ENCODE peak calls at places on chromosomes 6 and 20, in four cellular contexts. One of them, this sample, is unnamed.

GRCh38 chr6:27251672-27252251 is 4.3 kb downstream of the PRSS16 start:
- DNase-seq in IMR-90: peak; percentile 38
- DNase-seq in A673: peak; percentile 88
- DNase-seq in astrocyte of the spinal cord: peak; percentile 37
- DNase-seq in this sample: peak; percentile 79

GRCh38 chr6:106568518-106568917 is 60.8 kb downstream of the RTN4IP1 start:
- DNase-seq in IMR-90: peak; percentile 55
- DNase-seq in A673: no peak
- DNase-seq in astrocyte of the spinal cord: no peak
- DNase-seq in this sample: no peak

GRCh38 chr20:10357061-10357708 is 76.8 kb downstream of the MKKS start:
- DNase-seq in IMR-90: no peak
- DNase-seq in A673: no peak
- DNase-seq in astrocyte of the spinal cord: no peak
- DNase-seq in this sample: no peak

GRCh38 chr6:36625161-36625919 is 31.2 kb downstream of the SRSF3 start:
- DNase-seq in IMR-90: peak; percentile 79
- DNase-seq in A673: no peak
- DNase-seq in astrocyte of the spinal cord: peak; percentile 86
- DNase-seq in this sample: peak; percentile 74

GRCh38 chr20:34541264-34541901 is 17.1 kb upstream of the MAP1LC3A start:
- DNase-seq in IMR-90: no peak
- DNase-seq in A673: no peak
- DNase-seq in astrocyte of the spinal cord: no peak
- DNase-seq in this sample: no peak

GRCh38 chr20:39810269-39810668 is 848.1 kb downstream of the DHX35 start:
- DNase-seq in IMR-90: no peak
- DNase-seq in A673: no peak
- DNase-seq in astrocyte of the spinal cord: no peak
- DNase-seq in this sample: no peak

GRCh38 chr6:143843689-143844405 is 709 bp downstream of the LTV1 start:
- DNase-seq in IMR-90: peak; percentile 11
- DNase-seq in A673: peak; percentile 1
- DNase-seq in astrocyte of the spinal cord: peak; percentile 15
- DNase-seq in this sample: peak; percentile 26

GRCh38 chr6:79713701-79714322 is 82.7 kb downstream of the SH3BGRL2 start:
- DNase-seq in IMR-90: peak; percentile 50
- DNase-seq in A673: peak; percentile 69
- DNase-seq in astrocyte of the spinal cord: peak; percentile 50
- DNase-seq in this sample: peak; percentile 72

GRCh38 chr6:113120214-113120576 is 737.0 kb upstream of the MARCKS start:
- DNase-seq in IMR-90: peak; percentile 96
- DNase-seq in A673: peak; percentile 61
- DNase-seq in astrocyte of the spinal cord: peak; percentile 97
- DNase-seq in this sample: peak; percentile 98

GRCh38 chr6:34457747-34458462 is 8.0 kb upstream of the PACSIN1 start:
- DNase-seq in IMR-90: no peak
- DNase-seq in A673: peak; percentile 41
- DNase-seq in astrocyte of the spinal cord: no peak
- DNase-seq in this sample: no peak

GRCh38 chr6:55569638-55570037 is 9.4 kb downstream of the HMGCLL1 start:
- DNase-seq in IMR-90: no peak
- DNase-seq in A673: no peak
- DNase-seq in astrocyte of the spinal cord: no peak
- DNase-seq in this sample: no peak

GRCh38 chr6:156948807-156949206 is 171.6 kb downstream of the ARID1B start:
- DNase-seq in IMR-90: peak; percentile 97
- DNase-seq in A673: no peak
- DNase-seq in astrocyte of the spinal cord: peak; percentile 87
- DNase-seq in this sample: peak; percentile 82

GRCh38 chr6:31004285-31004684 is 6.0 kb upstream of the MUC22 start:
- DNase-seq in IMR-90: no peak
- DNase-seq in A673: no peak
- DNase-seq in astrocyte of the spinal cord: no peak
- DNase-seq in this sample: no peak

DNA sequence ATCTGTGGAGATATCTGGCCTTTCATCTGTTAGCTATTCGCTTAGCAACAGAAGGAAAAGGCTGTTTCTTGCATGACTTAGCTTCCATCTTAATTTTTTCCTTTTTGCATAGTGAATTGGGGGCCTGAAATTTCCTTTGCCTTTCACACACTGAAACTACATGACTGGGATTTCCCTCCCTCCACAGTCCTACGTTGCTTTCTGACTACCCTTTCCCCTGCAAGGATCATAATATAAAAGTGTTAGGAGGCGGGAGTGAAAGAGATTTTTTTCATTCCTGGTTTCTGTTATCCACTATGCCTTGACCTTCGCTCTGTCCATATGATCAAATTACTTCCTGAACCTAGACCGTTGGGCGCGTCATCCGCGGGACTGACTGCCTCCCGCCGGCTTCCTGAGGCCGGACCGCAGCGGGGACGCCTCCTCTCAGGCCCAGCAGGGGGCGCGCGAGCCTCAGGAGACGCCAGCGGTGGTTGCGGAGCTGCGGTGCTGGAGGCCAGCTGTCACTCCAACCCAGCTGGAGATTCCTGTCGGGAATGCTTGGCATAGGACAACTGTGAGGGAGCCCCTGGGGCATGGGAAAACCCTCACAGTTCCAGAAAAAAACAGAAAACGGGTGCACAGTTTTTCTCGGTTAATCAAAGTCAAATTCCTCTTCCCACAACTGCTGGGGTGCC is 55.6 kb downstream of the MEP1A start:
- DNase-seq in IMR-90: peak; percentile 55
- DNase-seq in A673: peak; percentile 81
- DNase-seq in astrocyte of the spinal cord: peak; percentile 80
- DNase-seq in this sample: peak; percentile 80
- TF ChIP-seq CTCF in IMR-90: peak; percentile 90
- TF ChIP-seq CTCF in A673: peak; percentile 97
- TF ChIP-seq CTCF in astrocyte of the spinal cord: peak; percentile 89
- TF ChIP-seq CTCF in this sample: peak; percentile 88

GRCh38 chr20:38447931-38448675 is 13.0 kb upstream of the SNHG17 start:
- DNase-seq in IMR-90: no peak
- DNase-seq in A673: no peak
- DNase-seq in astrocyte of the spinal cord: no peak
- DNase-seq in this sample: no peak
- H3K4me3 ChIP-seq in IMR-90: no peak overlapping the region
- H3K4me3 ChIP-seq in A673: peak overlapping the region; percentile 90
- H3K4me3 ChIP-seq in astrocyte of the spinal cord: no peak overlapping the region
- H3K4me3 ChIP-seq in this sample: no peak overlapping the region

GRCh38 chr6:136526196-136526930 is 23.9 kb downstream of the MAP7 start:
- DNase-seq in IMR-90: peak; percentile 63
- DNase-seq in A673: peak; percentile 35
- DNase-seq in astrocyte of the spinal cord: peak; percentile 62
- DNase-seq in this sample: peak; percentile 87
- TF ChIP-seq CTCF in IMR-90: peak; percentile 39
- TF ChIP-seq CTCF in A673: no peak
- TF ChIP-seq CTCF in astrocyte of the spinal cord: peak; percentile 65
- TF ChIP-seq CTCF in this sample: peak; percentile 74

GRCh38 chr20:63970714-63971431 is 1.1 kb upstream of the ZNF512B start:
- DNase-seq in IMR-90: no peak
- DNase-seq in A673: no peak
- DNase-seq in astrocyte of the spinal cord: no peak
- DNase-seq in this sample: no peak
- H3K4me3 ChIP-seq in IMR-90: no peak overlapping the region
- H3K4me3 ChIP-seq in A673: no peak overlapping the region
- H3K4me3 ChIP-seq in astrocyte of the spinal cord: no peak overlapping the region
- H3K4me3 ChIP-seq in this sample: no peak overlapping the region

GRCh38 chr20:7272512-7272911 is 505.0 kb downstream of the BMP2 start:
- DNase-seq in IMR-90: no peak
- DNase-seq in A673: peak; percentile 12
- DNase-seq in astrocyte of the spinal cord: peak; percentile 21
- DNase-seq in this sample: peak; percentile 53
- TF ChIP-seq CTCF in IMR-90: no peak
- TF ChIP-seq CTCF in A673: peak; percentile 34
- TF ChIP-seq CTCF in astrocyte of the spinal cord: peak; percentile 54
- TF ChIP-seq CTCF in this sample: peak; percentile 71

GRCh38 chr6:3919849-3920248 is 70.7 kb downstream of the FAM50B start:
- DNase-seq in IMR-90: no peak
- DNase-seq in A673: no peak
- DNase-seq in astrocyte of the spinal cord: no peak
- DNase-seq in this sample: no peak

GRCh38 chr6:3921663-3922062 is 72.5 kb downstream of the FAM50B start:
- DNase-seq in IMR-90: no peak
- DNase-seq in A673: no peak
- DNase-seq in astrocyte of the spinal cord: no peak
- DNase-seq in this sample: no peak

GRCh38 chr6:3918474-3918873 is 69.3 kb downstream of the FAM50B start:
- DNase-seq in IMR-90: no peak
- DNase-seq in A673: no peak
- DNase-seq in astrocyte of the spinal cord: no peak
- DNase-seq in this sample: no peak

GRCh38 chr6:3920321-3920720 is 71.1 kb downstream of the FAM50B start:
- DNase-seq in IMR-90: no peak
- DNase-seq in A673: no peak
- DNase-seq in astrocyte of the spinal cord: no peak
- DNase-seq in this sample: no peak

GRCh38 chr6:3919130-3919628 is 70.0 kb downstream of the FAM50B start:
- DNase-seq in IMR-90: peak; percentile 17
- DNase-seq in A673: peak; percentile 83
- DNase-seq in astrocyte of the spinal cord: no peak
- DNase-seq in this sample: peak; percentile 60
- H3K4me3 ChIP-seq in IMR-90: no peak overlapping the region
- H3K4me3 ChIP-seq in A673: no peak overlapping the region
- H3K4me3 ChIP-seq in astrocyte of the spinal cord: no peak overlapping the region
- H3K4me3 ChIP-seq in this sample: no peak overlapping the region